ENCODE peak calls at places on chromosomes 5 and 9, in ten cellular contexts. X is neural progenitor cell; I is AG09319; N is CD4-positive, alpha-beta T cell; T is Calu3; C is astrocyte of the spinal cord; J is body of pancreas; Z is AG10803; W is RWPE1; R is nephron progenitor cell. E is an unnamed sample.

GRCh38 chr5:75660678-75661465 is 49.6 kb downstream of the ANKDD1B start:
- DNase-seq in J (no peak), Z (no peak), X (no peak), C (no peak), I (no peak), W (no peak), N (no peak), T (no peak), R (no peak), E (no peak)

GRCh38 chr9:94865599-94866456 is 139.3 kb downstream of the AOPEP start:
- DNase-seq in T (no peak), Z (peak; percentile 75), W (no peak), I (peak; percentile 86), J (no peak), X (peak; percentile 63), C (peak; percentile 61), N (no peak), R (no peak), E (no peak)

GRCh38 chr5:173231381-173231766 is 3.6 kb downstream of the NKX2-5 start:
- DNase-seq in T (no peak), C (no peak), I (no peak), W (no peak), Z (no peak), J (no peak), N (no peak), X (no peak), R (no peak), E (no peak)

GRCh38 chr5:102090770-102091169 is 205.3 kb downstream of the SLCO4C1 start:
- DNase-seq in J (peak; percentile 23), T (peak; percentile 69), I (no peak), C (no peak), Z (no peak), N (no peak), R (peak; percentile 13), X (peak; percentile 80), W (no peak), E (no peak)

GRCh38 chr5:78360674-78361225 is 333 bp downstream of the SCAMP1 start:
- DNase-seq in C (no peak), J (peak; percentile 71), X (no peak), N (peak; percentile 59), Z (no peak), W (peak; percentile 67), I (no peak), R (peak; percentile 50), T (peak; percentile 69), E (peak; percentile 28)

GRCh38 chr5:75045071-75045470 is 7.3 kb downstream of the GCNT4 start:
- DNase-seq in I (no peak), T (no peak), Z (no peak), J (no peak), W (no peak), N (no peak), R (no peak), C (no peak), X (no peak), E (no peak)

GRCh38 chr5:113450366-113451328 is 15.9 kb upstream of the TSSK1B start:
- DNase-seq in Z (no peak), X (no peak), W (no peak), R (no peak), N (no peak), J (no peak), I (no peak), C (peak; percentile 52), T (no peak), E (no peak)

GRCh38 chr9:36276840-36277239 is 18.6 kb upstream of the GNE start:
- DNase-seq in J (peak; percentile 12), N (no peak), I (peak; percentile 14), R (no peak), C (peak; percentile 84), X (peak; percentile 36), W (no peak), Z (peak; percentile 87), T (peak; percentile 28), E (no peak)

GRCh38 chr5:58963361-58963760 is 380.5 kb downstream of the RAB3C start:
- DNase-seq in T (no peak), I (no peak), N (no peak), X (no peak), C (no peak), W (no peak), J (no peak), R (no peak), Z (no peak), E (no peak)

GRCh38 chr5:171419663-171420428 is 399 bp downstream of the FGF18 start:
- DNase-seq in T (peak; percentile 65), X (peak; percentile 87), Z (peak; percentile 32), C (peak; percentile 9), J (peak; percentile 26), N (no peak), R (peak; percentile 76), I (no peak), W (peak; percentile 28), E (peak; percentile 40)

GRCh38 chr5:138601444-138601843 is 26.2 kb upstream of the HSPA9 start:
- DNase-seq in W (no peak), X (no peak), N (no peak), R (no peak), I (peak; percentile 67), T (peak; percentile 21), J (peak; percentile 90), Z (peak; percentile 70), C (peak; percentile 68), E (no peak)

GRCh38 chr5:122183098-122183794 is 53.9 kb downstream of the ZNF474 start:
- DNase-seq in J (peak; percentile 38), C (peak; percentile 89), W (peak; percentile 87), I (no peak), T (peak; percentile 62), Z (peak; percentile 87), N (no peak), R (no peak), X (no peak), E (no peak)

GRCh38 chr9:128245293-128246151 is 30.3 kb downstream of the GOLGA2 start:
- DNase-seq in I (no peak), T (no peak), R (peak; percentile 66), N (no peak), J (peak; percentile 23), W (no peak), C (peak; percentile 74), X (no peak), Z (peak; percentile 76), E (peak; percentile 51)

GRCh38 chr5:58106754-58107410 is 353.0 kb downstream of the PLK2 start:
- DNase-seq in C (no peak), R (no peak), W (no peak), Z (peak; percentile 30), X (no peak), N (no peak), J (no peak), I (no peak), T (no peak), E (no peak)

GRCh38 chr5:151483176-151483575 is 35.8 kb downstream of the SLC36A1 start:
- DNase-seq in I (no peak), N (no peak), C (no peak), X (peak; percentile 39), R (no peak), T (no peak), Z (peak; percentile 79), W (no peak), J (peak; percentile 61), E (no peak)

GRCh38 chr9:5560439-5560838 is 50.1 kb downstream of the PDCD1LG2 start:
- DNase-seq in W (no peak), T (no peak), N (no peak), C (no peak), Z (no peak), I (no peak), R (no peak), J (no peak), X (no peak), E (no peak)

GRCh38 chr5:72920690-72921089 is 35.2 kb upstream of the FCHO2 start:
- DNase-seq in W (peak; percentile 72), J (no peak), X (peak; percentile 8), I (no peak), C (peak; percentile 57), T (no peak), N (no peak), R (no peak), Z (peak; percentile 26), E (no peak)
- TF ChIP-seq CTCF in W (peak; percentile 65), J (peak; percentile 30), X (peak; percentile 53), I (peak; percentile 24), C (peak; percentile 12), T (no peak), N (no peak), R (peak; percentile 7), Z (peak; percentile 39), E (peak; percentile 61)

DNA sequence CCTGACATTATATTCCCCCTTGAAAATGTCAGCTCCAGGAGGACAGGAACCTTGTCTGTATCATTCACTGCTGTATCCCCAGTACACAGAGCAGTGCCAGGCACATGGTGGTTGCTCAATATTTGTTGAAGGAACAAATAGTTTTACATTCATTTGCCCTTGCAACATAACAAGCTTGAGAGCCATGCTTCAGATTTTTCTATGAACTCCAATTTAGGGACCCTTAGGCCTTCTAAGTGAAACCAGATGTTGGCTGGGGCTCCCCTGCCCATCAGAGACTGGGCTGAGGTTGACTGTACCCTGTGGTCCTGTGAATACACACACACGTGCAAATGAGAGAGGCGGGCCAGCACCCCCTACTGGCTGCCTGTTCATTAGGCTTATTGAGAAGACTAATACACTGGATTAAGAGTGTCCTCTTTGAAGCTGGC is 214.9 kb upstream of the WWC1 start:
- DNase-seq in X (peak; percentile 73), C (peak; percentile 40), R (peak; percentile 58), W (no peak), J (no peak), N (no peak), I (peak; percentile 8), T (peak; percentile 57), Z (peak; percentile 96), E (peak; percentile 56)
- TF ChIP-seq CTCF in X (peak; percentile 69), C (peak; percentile 55), R (peak; percentile 49), W (peak; percentile 28), J (no peak), N (no peak), I (peak; percentile 41), T (peak; percentile 71), Z (peak; percentile 64), E (peak; percentile 61)

GRCh38 chr9:109482391-109482916 is 15.7 kb downstream of the PTPN3 start:
- DNase-seq in N (no peak), C (no peak), R (no peak), Z (no peak), J (no peak), T (no peak), I (no peak), W (no peak), X (no peak), E (no peak)
- TF ChIP-seq CTCF in N (no peak), C (no peak), R (no peak), Z (no peak), J (no peak), T (no peak), I (no peak), W (no peak), X (no peak), E (no peak)

DNA sequence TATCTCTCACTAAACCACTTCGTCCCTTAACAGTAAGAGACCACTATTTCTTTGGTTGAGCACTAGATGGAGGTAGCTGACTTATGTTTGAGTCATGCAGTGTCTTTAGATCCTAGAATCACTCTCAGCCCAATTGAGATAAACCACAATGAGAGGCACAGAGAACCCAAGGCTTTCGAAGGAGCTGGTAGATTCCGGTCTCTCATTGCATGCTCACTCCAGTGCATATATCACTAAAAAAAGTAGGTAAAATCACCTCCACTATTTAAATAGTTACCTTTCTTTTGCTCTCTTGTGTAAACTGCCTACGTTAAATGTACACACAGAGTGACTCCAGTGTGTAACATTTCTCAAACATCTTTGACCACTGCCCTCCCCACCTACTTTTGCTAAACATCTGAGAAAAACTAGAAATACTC is 27.6 kb downstream of the ACTL7A start:
- DNase-seq in W (peak; percentile 29), Z (peak; percentile 37), R (no peak), I (no peak), C (peak; percentile 37), X (peak; percentile 22), T (no peak), J (no peak), N (no peak), E (no peak)
- TF ChIP-seq CTCF in W (no peak), Z (peak; percentile 42), R (no peak), I (no peak), C (peak; percentile 24), X (peak; percentile 30), T (no peak), J (peak; percentile 14), N (no peak), E (no peak)